ENCODE peak calls at places on chromosome 11, in five cellular contexts. Z is IMR-90; R is fibroblast of the aortic adventitia; W is CD8-positive, alpha-beta T cell; F is mesenchymal stem cell. O is an unnamed sample.

GRCh38 chr11:69154211-69154913 is 1.4 kb upstream of the SMIM38 start:
- DNase-seq in W (no peak), R (no peak), F (no peak), Z (no peak), O (no peak)

GRCh38 chr11:84673753-84674152 is 953.4 kb downstream of the DLG2 start:
- DNase-seq in W (no peak), Z (no peak), F (peak; percentile 3), R (peak; percentile 0), O (no peak)

GRCh38 chr11:119743041-119743440 is 14.0 kb upstream of the NECTIN1 start:
- DNase-seq in Z (no peak), W (no peak), R (no peak), F (no peak), O (no peak)

GRCh38 chr11:33891714-33892327 is at the start of gene LMO2:
- DNase-seq in R (no peak), F (no peak), W (no peak), Z (no peak), O (no peak)

GRCh38 chr11:129249351-129249750 is 57.2 kb upstream of the ARHGAP32 start:
- DNase-seq in R (peak; percentile 90), F (peak; percentile 71), Z (peak; percentile 87), W (no peak), O (peak; percentile 91)

GRCh38 chr11:33652407-33652806 is 48.2 kb downstream of the C11orf91 start:
- DNase-seq in R (no peak), W (no peak), Z (no peak), F (no peak), O (no peak)

GRCh38 chr11:12158926-12159325 is 48.5 kb downstream of the MICAL2 start:
- DNase-seq in F (no peak), W (no peak), Z (peak; percentile 67), R (no peak), O (peak; percentile 92)

GRCh38 chr11:36012979-36013378 is 69.1 kb downstream of the LDLRAD3 start:
- DNase-seq in W (no peak), F (peak; percentile 39), R (peak; percentile 80), Z (peak; percentile 49), O (peak; percentile 69)

GRCh38 chr11:127485541-127485940 is 485.0 kb upstream of the KIRREL3 start:
- DNase-seq in W (no peak), Z (no peak), R (no peak), F (peak; percentile 29), O (no peak)

GRCh38 chr11:60504219-60504618 is 11.0 kb upstream of the MS4A13 start:
- DNase-seq in F (no peak), Z (no peak), W (no peak), R (no peak), O (no peak)

GRCh38 chr11:114280696-114281095 is 15.5 kb upstream of the NNMT start:
- DNase-seq in F (peak; percentile 94), R (peak; percentile 94), Z (peak; percentile 85), W (no peak), O (peak; percentile 94)

GRCh38 chr11:109320595-109320994 is 101.4 kb upstream of the C11orf87 start:
- DNase-seq in F (peak; percentile 78), R (peak; percentile 86), W (no peak), Z (peak; percentile 34), O (peak; percentile 15)

GRCh38 chr11:122837528-122838346 is 563 bp upstream of the CRTAM start:
- DNase-seq in F (no peak), Z (no peak), R (no peak), W (no peak), O (no peak)

GRCh38 chr11:90363739-90364138 is 140.9 kb upstream of the CHORDC1 start:
- DNase-seq in F (no peak), R (no peak), Z (no peak), W (no peak), O (no peak)

GRCh38 chr11:1573077-1573846 is 1.2 kb upstream of the DUSP8 start:
- DNase-seq in R (no peak), W (peak; percentile 14), F (no peak), Z (no peak), O (no peak)

GRCh38 chr11:7485136-7485853 is at the start of gene OLFML1:
- DNase-seq in R (peak; percentile 68), Z (no peak), F (no peak), W (no peak), O (peak; percentile 6)

GRCh38 chr11:60345489-60345888 is 18.4 kb downstream of the MS4A6E start:
- DNase-seq in W (no peak), R (no peak), Z (no peak), F (peak; percentile 45), O (no peak)

GRCh38 chr11:96827164-96827563 is 437.4 kb downstream of the JRKL start:
- DNase-seq in F (peak; percentile 53), R (peak; percentile 45), W (no peak), Z (peak; percentile 0), O (peak; percentile 4)

DNA sequence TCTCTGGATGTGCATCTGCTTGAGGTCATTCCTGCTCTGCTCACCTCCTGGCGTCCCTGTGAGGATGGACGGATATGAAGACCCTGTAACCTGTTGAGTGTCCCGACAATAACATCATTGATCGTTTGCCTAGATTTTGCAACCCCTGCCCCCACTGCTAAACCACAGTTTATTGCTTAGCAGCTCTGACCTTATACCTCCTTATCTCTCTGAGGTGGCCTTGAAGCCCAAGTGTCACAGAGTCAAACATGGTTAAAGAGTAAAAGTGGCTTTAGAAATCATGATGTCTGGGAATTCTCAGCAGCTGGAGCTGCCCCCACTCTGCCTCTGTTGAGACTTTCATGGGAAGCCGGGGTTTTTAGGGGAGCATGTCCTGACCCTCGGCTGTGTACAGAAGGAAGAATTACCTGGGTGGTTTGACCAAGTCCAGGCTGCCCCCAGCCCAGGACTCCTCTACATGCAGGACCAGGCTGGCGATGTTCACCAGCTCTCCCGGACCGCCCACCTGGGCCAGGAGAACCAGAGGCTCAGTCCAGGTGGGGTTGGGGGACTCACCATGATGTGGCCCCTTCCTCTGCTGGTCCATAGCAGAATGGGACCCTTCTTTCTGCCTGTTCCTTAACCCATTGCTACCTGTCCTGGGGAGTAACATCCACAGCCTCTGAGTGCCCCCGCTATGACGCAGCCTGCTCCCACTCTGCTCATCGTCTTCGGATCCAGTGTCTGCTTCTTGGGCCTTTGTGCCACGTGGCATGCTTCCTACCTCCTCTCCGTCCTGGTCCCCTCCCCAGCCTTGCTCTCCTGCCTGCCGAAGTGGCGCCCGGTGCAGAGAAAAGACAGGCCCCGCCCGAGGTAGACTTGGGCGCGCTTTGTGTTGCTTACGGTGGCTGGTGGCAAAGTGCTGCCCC is 33.4 kb upstream of the FTH1 start:
- DNase-seq in W (no peak), F (no peak), Z (no peak), R (no peak), O (no peak)
- H3K4me3 ChIP-seq in W (no peak overlapping the region), F (no peak overlapping the region), Z (no peak overlapping the region), R (no peak overlapping the region), O (no peak overlapping the region)

GRCh38 chr11:3834349-3835099 is 6.2 kb downstream of the RHOG start:
- DNase-seq in W (no peak), Z (no peak), R (no peak), F (no peak), O (peak; percentile 11)
- H3K4me3 ChIP-seq in W (peak overlapping the region; percentile 26), Z (no peak overlapping the region), R (no peak overlapping the region), F (no peak overlapping the region), O (no peak overlapping the region)

GRCh38 chr11:46697723-46698122 is 2.7 kb downstream of the ARHGAP1 start:
- DNase-seq in R (no peak), Z (no peak), F (no peak), W (no peak), O (no peak)
- H3K4me3 ChIP-seq in R (no peak overlapping the region), Z (no peak overlapping the region), F (peak overlapping the region; percentile 24), W (no peak overlapping the region), O (no peak overlapping the region)

GRCh38 chr11:112176077-112176476 is 765 bp downstream of the BCO2 start:
- DNase-seq in Z (no peak), F (peak; percentile 55), R (no peak), W (no peak), O (peak; percentile 89)
- H3K4me3 ChIP-seq in Z (no peak overlapping the region), F (no peak overlapping the region), R (no peak overlapping the region), W (no peak overlapping the region), O (peak overlapping the region; percentile 95)

GRCh38 chr11:73151371-73151870 is 9.3 kb upstream of the FCHSD2 start:
- DNase-seq in F (no peak), W (no peak), Z (no peak), R (no peak), O (no peak)
- H3K4me3 ChIP-seq in F (no peak overlapping the region), W (no peak overlapping the region), Z (no peak overlapping the region), R (no peak overlapping the region), O (no peak overlapping the region)

GRCh38 chr11:15650105-15650938 is 535.6 kb downstream of the INSC start:
- DNase-seq in W (peak; percentile 53), F (peak; percentile 95), Z (peak; percentile 87), R (peak; percentile 89), O (peak; percentile 96)
- H3K4me3 ChIP-seq in W (peak overlapping the region; percentile 35), F (peak overlapping the region; percentile 71), Z (peak overlapping the region; percentile 29), R (peak overlapping the region; percentile 56), O (peak overlapping the region; percentile 40)

GRCh38 chr11:87361891-87362290 is 324.2 kb downstream of the TMEM135 start:
- DNase-seq in F (no peak), W (no peak), Z (no peak), R (no peak), O (no peak)
- H3K4me3 ChIP-seq in F (no peak overlapping the region), W (no peak overlapping the region), Z (no peak overlapping the region), R (no peak overlapping the region), O (no peak overlapping the region)